ENCODE peak calls at places on chromosomes 16 and 17, in ten cellular contexts. Y, V, G, W, X, A, I, S, C and E are unnamed samples.

GRCh38 chr16:88560722-88561484 is 9.3 kb upstream of the ZC3H18 start:
- DNase-seq in Y (no peak), V (no peak), G (no peak), W (no peak), X (no peak), A (no peak), I (no peak), S (no peak), C (no peak), E (peak)

GRCh38 chr17:21452377-21453143 is 76.4 kb downstream of the KCNJ12 start:
- DNase-seq in Y (no peak), V (peak), G (no peak), W (peak), X (no peak), A (peak), I (no peak), S (no peak), C (no peak), E (peak)

GRCh38 chr17:37696366-37696765 is 48.5 kb downstream of the HNF1B start:
- DNase-seq in Y (no peak), V (no peak), G (no peak), W (no peak), X (no peak), A (no peak), I (no peak), S (no peak), C (no peak), E (no peak)

GRCh38 chr16:1310832-1311200 is 1.4 kb downstream of the UBE2I start:
- DNase-seq in Y (no peak), V (no peak), G (peak), W (no peak), X (no peak), A (no peak), I (peak), S (no peak), C (no peak), E (peak)

GRCh38 chr17:45110676-45111611 is 21.4 kb downstream of the PLCD3 start:
- DNase-seq in Y (no peak), V (no peak), G (no peak), W (peak), X (no peak), A (no peak), I (no peak), S (no peak), C (no peak), E (no peak)

GRCh38 chr17:76593964-76594363 is 8.3 kb upstream of the ST6GALNAC2 start:
- DNase-seq in Y (no peak), V (no peak), G (no peak), W (no peak), X (no peak), A (no peak), I (no peak), S (no peak), C (no peak), E (no peak)

GRCh38 chr17:13518271-13519000 is 83.3 kb downstream of the HS3ST3A1 start:
- DNase-seq in Y (no peak), V (no peak), G (no peak), W (no peak), X (no peak), A (no peak), I (no peak), S (no peak), C (no peak), E (no peak)

GRCh38 chr17:29555840-29556239 is 11.0 kb downstream of the ABHD15 start:
- DNase-seq in Y (no peak), V (no peak), G (no peak), W (no peak), X (no peak), A (no peak), I (no peak), S (no peak), C (no peak), E (no peak)

GRCh38 chr17:40539711-40540411 is 25.4 kb downstream of the CCR7 start:
- DNase-seq in Y (no peak), V (no peak), G (no peak), W (no peak), X (no peak), A (no peak), I (no peak), S (no peak), C (peak), E (no peak)

GRCh38 chr16:85173077-85173980 is 61.1 kb upstream of the CIBAR2 start:
- DNase-seq in Y (no peak), V (no peak), G (no peak), W (peak), X (no peak), A (peak), I (no peak), S (no peak), C (no peak), E (no peak)

GRCh38 chr16:57984443-57985203 is 13.7 kb upstream of the CNGB1 start:
- DNase-seq in Y (no peak), V (peak), G (peak), W (peak), X (no peak), A (no peak), I (peak), S (peak), C (peak), E (peak)

GRCh38 chr17:81577278-81578000 is 25.3 kb upstream of the FAAP100 start:
- DNase-seq in Y (no peak), V (no peak), G (no peak), W (no peak), X (no peak), A (no peak), I (no peak), S (no peak), C (no peak), E (peak)

GRCh38 chr17:38746893-38747384 is 1.2 kb downstream of the PCGF2 start:
- DNase-seq in Y (no peak), V (no peak), G (no peak), W (no peak), X (peak), A (no peak), I (peak), S (no peak), C (no peak), E (no peak)

GRCh38 chr17:8019665-8020064 is 17.2 kb downstream of the GUCY2D start:
- DNase-seq in Y (no peak), V (no peak), G (peak), W (no peak), X (no peak), A (no peak), I (no peak), S (no peak), C (no peak), E (no peak)

GRCh38 chr16:88314991-88315542 is 67.7 kb upstream of the ZNF469 start:
- DNase-seq in Y (no peak), V (no peak), G (no peak), W (no peak), X (no peak), A (no peak), I (no peak), S (no peak), C (peak), E (no peak)

GRCh38 chr16:8893426-8893825 is 11.3 kb downstream of the LITAFD start:
- DNase-seq in Y (no peak), V (no peak), G (no peak), W (no peak), X (no peak), A (no peak), I (no peak), S (no peak), C (peak), E (no peak)

GRCh38 chr17:51238253-51238887 is 21.5 kb downstream of the MBTD1 start:
- DNase-seq in Y (no peak), V (no peak), G (peak), W (no peak), X (no peak), A (no peak), I (peak), S (peak), C (no peak), E (no peak)

GRCh38 chr17:74992223-74992622 is 4.8 kb downstream of the CDR2L start:
- DNase-seq in Y (no peak), V (no peak), G (no peak), W (no peak), X (no peak), A (no peak), I (no peak), S (no peak), C (no peak), E (peak)

GRCh38 chr17:41666708-41667279 is 21.9 kb upstream of the EIF1 start:
- DNase-seq in Y (no peak), V (no peak), G (peak), W (peak), X (peak), A (no peak), I (peak), S (peak), C (peak), E (peak)

GRCh38 chr16:19315889-19316288 is 30.4 kb downstream of the CLEC19A start:
- DNase-seq in Y (no peak), V (no peak), G (no peak), W (no peak), X (no peak), A (no peak), I (no peak), S (no peak), C (no peak), E (no peak)

GRCh38 chr17:17685775-17686291 is 4.6 kb downstream of the RAI1 start:
- DNase-seq in Y (no peak), V (no peak), G (peak), W (peak), X (no peak), A (no peak), I (no peak), S (no peak), C (no peak), E (peak)

GRCh38 chr17:63783522-63783921 is 9.6 kb downstream of the DDX42 start:
- DNase-seq in Y (no peak), V (no peak), G (no peak), W (no peak), X (no peak), A (no peak), I (no peak), S (no peak), C (no peak), E (no peak)

GRCh38 chr16:81951564-81951963 is 59.7 kb downstream of the SDR42E1 start:
- DNase-seq in Y (no peak), V (no peak), G (no peak), W (no peak), X (no peak), A (no peak), I (no peak), S (no peak), C (no peak), E (no peak)

GRCh38 chr17:67359960-67360817 is 6.2 kb downstream of the PSMD12 start:
- DNase-seq in Y (no peak), V (no peak), G (peak), W (no peak), X (no peak), A (no peak), I (peak), S (no peak), C (no peak), E (peak)

GRCh38 chr16:88804552-88805339 is 1.2 kb downstream of the CDT1 start:
- DNase-seq in Y (no peak), V (no peak), G (peak), W (no peak), X (no peak), A (no peak), I (peak), S (peak), C (no peak), E (peak)

GRCh38 chr16:89691986-89692569 is 5.6 kb downstream of the CDK10 start:
- DNase-seq in Y (no peak), V (no peak), G (no peak), W (no peak), X (no peak), A (no peak), I (no peak), S (no peak), C (no peak), E (no peak)

GRCh38 chr16:74868501-74868900 is 93.9 kb upstream of the FA2H start:
- DNase-seq in Y (no peak), V (no peak), G (no peak), W (no peak), X (no peak), A (no peak), I (no peak), S (no peak), C (no peak), E (no peak)

GRCh38 chr17:60163108-60163784 is 13.5 kb downstream of the CA4 start:
- DNase-seq in Y (no peak), V (no peak), G (peak), W (no peak), X (no peak), A (no peak), I (peak), S (no peak), C (no peak), E (peak)

GRCh38 chr16:11273721-11274324 is 394 bp upstream of the PRM3 start:
- DNase-seq in Y (no peak), V (no peak), G (no peak), W (no peak), X (no peak), A (no peak), I (no peak), S (no peak), C (no peak), E (no peak)

GRCh38 chr17:48012151-48012520 is 25.5 kb downstream of the COPZ2 start:
- DNase-seq in Y (no peak), V (no peak), G (peak), W (peak), X (peak), A (no peak), I (peak), S (peak), C (peak), E (peak)

GRCh38 chr17:27217631-27218030 is 76.3 kb upstream of the WSB1 start:
- DNase-seq in Y (no peak), V (no peak), G (peak), W (no peak), X (no peak), A (no peak), I (peak), S (peak), C (no peak), E (no peak)